ENCODE peak calls at places on chromosomes 16 and 17, in five cellular contexts. One of them, this sample, is unnamed.

GRCh38 chr17:79937435-79937870 is 98.2 kb upstream of the CBX4 start:
- DNase-seq in OCI-LY7: no peak
- DNase-seq in thoracic aorta: no peak
- DNase-seq in endodermal cell: no peak
- DNase-seq in GM12878: no peak
- DNase-seq in this sample: no peak

GRCh38 chr16:57900796-57901479 is 70.0 kb downstream of the CNGB1 start:
- DNase-seq in endodermal cell: no peak
- DNase-seq in OCI-LY7: no peak
- DNase-seq in thoracic aorta: no peak
- DNase-seq in GM12878: no peak
- DNase-seq in this sample: no peak

GRCh38 chr17:63516910-63517824 is 6.0 kb upstream of the KCNH6 start:
- DNase-seq in endodermal cell: no peak
- DNase-seq in OCI-LY7: no peak
- DNase-seq in thoracic aorta: no peak
- DNase-seq in GM12878: peak
- DNase-seq in this sample: peak

GRCh38 chr17:75996665-75997590 is 3.7 kb upstream of the CDK3 start:
- DNase-seq in GM12878: peak
- DNase-seq in endodermal cell: peak
- DNase-seq in OCI-LY7: peak
- DNase-seq in thoracic aorta: no peak
- DNase-seq in this sample: peak

GRCh38 chr17:65022751-65023421 is 33.7 kb downstream of the GNA13 start:
- DNase-seq in endodermal cell: no peak
- DNase-seq in GM12878: peak
- DNase-seq in thoracic aorta: no peak
- DNase-seq in OCI-LY7: no peak
- DNase-seq in this sample: peak

GRCh38 chr17:44608732-44609435 is 47.4 kb upstream of the MEIOC start:
- DNase-seq in OCI-LY7: peak
- DNase-seq in thoracic aorta: no peak
- DNase-seq in endodermal cell: peak
- DNase-seq in GM12878: no peak
- DNase-seq in this sample: peak

GRCh38 chr17:50944054-50944901 is 78.1 kb upstream of the TOB1 start:
- DNase-seq in endodermal cell: peak
- DNase-seq in OCI-LY7: peak
- DNase-seq in GM12878: no peak
- DNase-seq in thoracic aorta: no peak
- DNase-seq in this sample: peak

GRCh38 chr16:50708373-50709060 is 15.1 kb downstream of the NOD2 start:
- DNase-seq in GM12878: no peak
- DNase-seq in thoracic aorta: no peak
- DNase-seq in OCI-LY7: no peak
- DNase-seq in endodermal cell: no peak
- DNase-seq in this sample: no peak

GRCh38 chr17:66431910-66432309 is 129.5 kb downstream of the PRKCA start:
- DNase-seq in endodermal cell: no peak
- DNase-seq in OCI-LY7: no peak
- DNase-seq in GM12878: no peak
- DNase-seq in thoracic aorta: no peak
- DNase-seq in this sample: peak

GRCh38 chr17:44000871-44001460 is 3.5 kb upstream of the NAGS start:
- DNase-seq in GM12878: no peak
- DNase-seq in endodermal cell: no peak
- DNase-seq in OCI-LY7: no peak
- DNase-seq in thoracic aorta: no peak
- DNase-seq in this sample: no peak

GRCh38 chr17:56756536-56756935 is 77.2 kb downstream of the C17orf67 start:
- DNase-seq in GM12878: no peak
- DNase-seq in OCI-LY7: no peak
- DNase-seq in thoracic aorta: no peak
- DNase-seq in endodermal cell: no peak
- DNase-seq in this sample: peak

GRCh38 chr17:37746617-37747016 is 1.8 kb upstream of the HNF1B start:
- DNase-seq in thoracic aorta: no peak
- DNase-seq in OCI-LY7: no peak
- DNase-seq in GM12878: no peak
- DNase-seq in endodermal cell: no peak
- DNase-seq in this sample: no peak

GRCh38 chr16:88772871-88773811 is 11.9 kb downstream of the PIEZO1 start:
- DNase-seq in thoracic aorta: no peak
- DNase-seq in endodermal cell: no peak
- DNase-seq in OCI-LY7: no peak
- DNase-seq in GM12878: no peak
- DNase-seq in this sample: peak

GRCh38 chr17:83109793-83110645 is 30.6 kb downstream of the METRNL start:
- DNase-seq in OCI-LY7: no peak
- DNase-seq in GM12878: no peak
- DNase-seq in endodermal cell: no peak
- DNase-seq in thoracic aorta: peak
- DNase-seq in this sample: peak

GRCh38 chr16:12611006-12611477 is 192.6 kb downstream of the CPPED1 start:
- DNase-seq in thoracic aorta: no peak
- DNase-seq in GM12878: no peak
- DNase-seq in endodermal cell: no peak
- DNase-seq in OCI-LY7: no peak
- DNase-seq in this sample: no peak

GRCh38 chr17:32769846-32770245 is 107.1 kb downstream of the MYO1D start:
- DNase-seq in OCI-LY7: no peak
- DNase-seq in endodermal cell: no peak
- DNase-seq in thoracic aorta: no peak
- DNase-seq in GM12878: no peak
- DNase-seq in this sample: peak

GRCh38 chr17:4869599-4869998 is 29.7 kb upstream of the C17orf107 start:
- DNase-seq in endodermal cell: no peak
- DNase-seq in thoracic aorta: no peak
- DNase-seq in GM12878: no peak
- DNase-seq in OCI-LY7: no peak
- DNase-seq in this sample: no peak

GRCh38 chr17:53722407-53722806 is 100.3 kb upstream of the KIF2B start:
- DNase-seq in GM12878: no peak
- DNase-seq in OCI-LY7: no peak
- DNase-seq in thoracic aorta: no peak
- DNase-seq in endodermal cell: no peak
- DNase-seq in this sample: peak

DNA sequence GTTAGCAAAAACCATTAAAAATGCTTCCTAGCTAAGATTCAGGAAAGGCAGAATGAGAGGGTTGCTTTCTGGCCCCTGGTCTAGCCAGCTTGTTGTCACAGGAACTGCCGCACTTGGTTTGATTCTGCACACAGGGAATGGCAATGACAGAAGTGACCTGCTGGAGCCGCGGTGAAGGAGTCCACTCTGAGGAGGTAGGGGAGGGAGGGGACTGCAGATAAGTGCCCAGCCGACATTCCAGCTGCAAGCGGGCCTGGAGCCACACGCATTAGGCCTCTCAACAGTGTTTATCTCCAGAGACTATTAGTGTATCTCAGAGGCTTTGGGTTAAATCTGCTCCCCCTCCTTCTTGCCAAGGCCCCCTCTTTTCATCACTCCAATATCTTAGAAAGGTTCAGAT is 38.6 kb downstream of the CDRT15 start:
- DNase-seq in thoracic aorta: no peak
- DNase-seq in GM12878: no peak
- DNase-seq in OCI-LY7: no peak
- DNase-seq in endodermal cell: peak
- DNase-seq in this sample: peak
- TF ChIP-seq CTCF in thoracic aorta: no peak
- TF ChIP-seq CTCF in GM12878: no peak
- TF ChIP-seq CTCF in OCI-LY7: no peak
- TF ChIP-seq CTCF in endodermal cell: no peak
- TF ChIP-seq CTCF in this sample: no peak

GRCh38 chr16:86224126-86224525 is 286.2 kb upstream of the FOXF1 start:
- DNase-seq in OCI-LY7: no peak
- DNase-seq in thoracic aorta: no peak
- DNase-seq in GM12878: no peak
- DNase-seq in endodermal cell: no peak
- DNase-seq in this sample: no peak
- TF ChIP-seq CTCF in OCI-LY7: no peak
- TF ChIP-seq CTCF in thoracic aorta: no peak
- TF ChIP-seq CTCF in GM12878: no peak
- TF ChIP-seq CTCF in endodermal cell: peak
- TF ChIP-seq CTCF in this sample: no peak

GRCh38 chr16:68244903-68245853 is at the start of gene PLA2G15:
- DNase-seq in OCI-LY7: peak
- DNase-seq in GM12878: no peak
- DNase-seq in thoracic aorta: peak
- DNase-seq in endodermal cell: peak
- DNase-seq in this sample: peak

GRCh38 chr16:68246121-68246520 is 948 bp downstream of the PLA2G15 start:
- DNase-seq in GM12878: no peak
- DNase-seq in OCI-LY7: no peak
- DNase-seq in thoracic aorta: no peak
- DNase-seq in endodermal cell: no peak
- DNase-seq in this sample: no peak

GRCh38 chr16:68246671-68247070 is 1.5 kb downstream of the PLA2G15 start:
- DNase-seq in thoracic aorta: no peak
- DNase-seq in endodermal cell: no peak
- DNase-seq in GM12878: no peak
- DNase-seq in OCI-LY7: no peak
- DNase-seq in this sample: peak

GRCh38 chr16:68242926-68243858 is 2.0 kb upstream of the PLA2G15 start:
- DNase-seq in endodermal cell: no peak
- DNase-seq in GM12878: no peak
- DNase-seq in OCI-LY7: no peak
- DNase-seq in thoracic aorta: no peak
- DNase-seq in this sample: no peak

GRCh38 chr16:68244481-68244902 is 681 bp upstream of the PLA2G15 start:
- DNase-seq in GM12878: no peak
- DNase-seq in endodermal cell: no peak
- DNase-seq in OCI-LY7: no peak
- DNase-seq in thoracic aorta: no peak
- DNase-seq in this sample: no peak
- TF ChIP-seq CTCF in GM12878: no peak
- TF ChIP-seq CTCF in endodermal cell: no peak
- TF ChIP-seq CTCF in OCI-LY7: no peak
- TF ChIP-seq CTCF in thoracic aorta: no peak
- TF ChIP-seq CTCF in this sample: no peak

DNA sequence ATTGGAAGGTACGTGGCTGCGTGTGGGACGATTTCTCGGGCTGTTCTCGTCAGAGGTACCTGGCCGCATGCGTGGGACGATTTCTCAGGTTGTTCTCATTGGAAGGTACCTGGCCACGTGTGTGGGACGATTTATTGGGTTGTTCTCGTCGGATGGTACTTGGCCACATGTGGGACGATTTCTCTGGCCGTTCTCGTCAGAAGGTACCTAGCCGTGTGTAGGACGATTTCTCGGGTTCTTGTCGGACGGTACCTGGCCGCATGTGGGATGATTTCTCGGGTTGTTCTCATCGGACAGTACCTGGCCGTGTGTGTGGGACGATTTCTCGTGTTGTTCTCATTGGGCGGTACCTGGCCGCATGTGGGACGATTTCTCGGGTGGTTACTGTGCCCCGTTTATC is 50.1 kb upstream of the GNG13 start:
- DNase-seq in GM12878: no peak
- DNase-seq in OCI-LY7: no peak
- DNase-seq in endodermal cell: no peak
- DNase-seq in thoracic aorta: no peak
- DNase-seq in this sample: no peak
- TF ChIP-seq CTCF in GM12878: no peak
- TF ChIP-seq CTCF in OCI-LY7: no peak
- TF ChIP-seq CTCF in endodermal cell: no peak
- TF ChIP-seq CTCF in thoracic aorta: no peak
- TF ChIP-seq CTCF in this sample: no peak

GRCh38 chr16:719815-720506 is 985 bp upstream of the ANTKMT start:
- DNase-seq in OCI-LY7: peak
- DNase-seq in GM12878: no peak
- DNase-seq in thoracic aorta: no peak
- DNase-seq in endodermal cell: peak
- DNase-seq in this sample: no peak

GRCh38 chr16:720507-720989 is 398 bp upstream of the ANTKMT start:
- DNase-seq in GM12878: no peak
- DNase-seq in thoracic aorta: no peak
- DNase-seq in OCI-LY7: no peak
- DNase-seq in endodermal cell: peak
- DNase-seq in this sample: peak

GRCh38 chr16:722835-723633 is 2.1 kb downstream of the ANTKMT start:
- DNase-seq in thoracic aorta: no peak
- DNase-seq in endodermal cell: no peak
- DNase-seq in GM12878: no peak
- DNase-seq in OCI-LY7: no peak
- DNase-seq in this sample: no peak

GRCh38 chr16:721765-722481 is 977 bp downstream of the ANTKMT start:
- DNase-seq in endodermal cell: no peak
- DNase-seq in OCI-LY7: no peak
- DNase-seq in GM12878: no peak
- DNase-seq in thoracic aorta: no peak
- DNase-seq in this sample: no peak

DNA sequence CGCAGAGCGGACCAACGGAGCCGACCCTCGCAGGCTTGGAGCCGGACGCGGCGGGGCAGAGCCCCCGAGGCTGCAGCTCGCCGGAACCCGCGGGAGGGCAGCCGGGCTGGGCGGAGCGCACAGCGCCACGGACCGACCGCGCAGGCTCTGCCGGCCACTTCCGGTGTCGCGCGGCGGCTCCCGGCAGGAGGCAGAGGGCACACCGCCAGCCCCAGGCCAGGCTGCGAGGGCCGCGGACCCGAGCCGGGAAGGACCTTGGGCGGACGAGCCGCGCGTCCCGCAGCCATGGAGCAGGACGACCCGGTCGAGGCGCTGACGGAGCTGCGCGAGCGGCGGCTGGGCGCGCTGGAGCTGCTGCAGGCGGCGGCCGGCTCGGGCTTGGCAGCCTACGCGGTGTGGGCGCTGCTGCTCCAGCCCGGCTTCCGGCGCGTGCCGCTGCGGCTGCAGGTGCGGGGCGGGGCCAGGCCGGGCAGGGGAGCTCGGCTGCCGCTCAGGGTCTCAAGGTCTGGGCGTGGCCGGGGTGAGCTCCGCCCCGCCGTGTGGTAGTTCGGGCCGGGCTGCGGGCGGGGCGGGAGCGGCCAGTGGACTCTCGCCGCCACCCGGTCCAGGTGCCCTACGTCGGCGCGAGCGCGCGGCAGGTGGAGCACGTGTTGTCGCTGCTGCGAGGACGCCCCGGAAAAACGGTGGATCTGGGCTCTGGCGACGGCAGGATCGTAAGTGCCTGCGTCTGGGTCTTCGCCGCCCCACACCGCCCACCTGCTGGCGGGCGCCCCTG is at the start of gene ANTKMT:
- DNase-seq in OCI-LY7: peak
- DNase-seq in GM12878: no peak
- DNase-seq in thoracic aorta: no peak
- DNase-seq in endodermal cell: peak
- DNase-seq in this sample: peak
- TF ChIP-seq CTCF in OCI-LY7: no peak
- TF ChIP-seq CTCF in GM12878: no peak
- TF ChIP-seq CTCF in thoracic aorta: no peak
- TF ChIP-seq CTCF in endodermal cell: no peak
- TF ChIP-seq CTCF in this sample: no peak

This sample was measured in fibroblast of villous mesenchyme.